ENCODE peak calls at places on chromosome 19, in ten cellular contexts. One of them, this sample, is unnamed.

GRCh38 chr19:10912619-10913018 is 15.8 kb downstream of the YIPF2 start:
- DNase-seq in ovary: no peak
- DNase-seq in CD8-positive, alpha-beta T cell: no peak
- DNase-seq in BJ: no peak
- DNase-seq in PC-9: no peak
- DNase-seq in glutamatergic neuron: no peak
- DNase-seq in astrocyte of the cerebellum: no peak
- DNase-seq in H1: no peak
- DNase-seq in iPS-NIHi11: no peak
- DNase-seq in CD4-positive, alpha-beta T cell: no peak
- DNase-seq in this sample: no peak

GRCh38 chr19:40685563-40685962 is 4.9 kb downstream of the NUMBL start:
- DNase-seq in PC-9: no peak
- DNase-seq in CD8-positive, alpha-beta T cell: no peak
- DNase-seq in glutamatergic neuron: no peak
- DNase-seq in iPS-NIHi11: no peak
- DNase-seq in BJ: no peak
- DNase-seq in H1: no peak
- DNase-seq in ovary: no peak
- DNase-seq in astrocyte of the cerebellum: no peak
- DNase-seq in CD4-positive, alpha-beta T cell: no peak
- DNase-seq in this sample: no peak

GRCh38 chr19:18951721-18952281 is 10.8 kb upstream of the HOMER3 start:
- DNase-seq in BJ: peak
- DNase-seq in H1: no peak
- DNase-seq in CD8-positive, alpha-beta T cell: no peak
- DNase-seq in glutamatergic neuron: no peak
- DNase-seq in ovary: no peak
- DNase-seq in astrocyte of the cerebellum: no peak
- DNase-seq in iPS-NIHi11: no peak
- DNase-seq in PC-9: peak
- DNase-seq in CD4-positive, alpha-beta T cell: no peak
- DNase-seq in this sample: no peak

GRCh38 chr19:14337510-14337909 is 43.7 kb upstream of the ADGRE5 start:
- DNase-seq in glutamatergic neuron: no peak
- DNase-seq in CD4-positive, alpha-beta T cell: no peak
- DNase-seq in CD8-positive, alpha-beta T cell: peak
- DNase-seq in PC-9: no peak
- DNase-seq in H1: peak
- DNase-seq in BJ: no peak
- DNase-seq in ovary: peak
- DNase-seq in astrocyte of the cerebellum: no peak
- DNase-seq in iPS-NIHi11: peak
- DNase-seq in this sample: no peak

GRCh38 chr19:6718741-6719539 is 1.5 kb downstream of the C3 start:
- DNase-seq in iPS-NIHi11: peak
- DNase-seq in glutamatergic neuron: no peak
- DNase-seq in PC-9: no peak
- DNase-seq in H1: no peak
- DNase-seq in BJ: no peak
- DNase-seq in CD8-positive, alpha-beta T cell: peak
- DNase-seq in CD4-positive, alpha-beta T cell: no peak
- DNase-seq in ovary: peak
- DNase-seq in astrocyte of the cerebellum: no peak
- DNase-seq in this sample: no peak

GRCh38 chr19:32387701-32388392 is 17.7 kb upstream of the DPY19L3 start:
- DNase-seq in PC-9: no peak
- DNase-seq in CD8-positive, alpha-beta T cell: no peak
- DNase-seq in glutamatergic neuron: no peak
- DNase-seq in CD4-positive, alpha-beta T cell: no peak
- DNase-seq in ovary: no peak
- DNase-seq in H1: no peak
- DNase-seq in BJ: no peak
- DNase-seq in astrocyte of the cerebellum: peak
- DNase-seq in iPS-NIHi11: no peak
- DNase-seq in this sample: peak

GRCh38 chr19:28843771-28844492 is 369.0 kb downstream of the UQCRFS1 start:
- DNase-seq in H1: no peak
- DNase-seq in ovary: no peak
- DNase-seq in glutamatergic neuron: no peak
- DNase-seq in astrocyte of the cerebellum: no peak
- DNase-seq in PC-9: no peak
- DNase-seq in CD8-positive, alpha-beta T cell: no peak
- DNase-seq in iPS-NIHi11: no peak
- DNase-seq in CD4-positive, alpha-beta T cell: no peak
- DNase-seq in BJ: no peak
- DNase-seq in this sample: no peak

GRCh38 chr19:1646149-1646930 is 6.1 kb downstream of the TCF3 start:
- DNase-seq in CD8-positive, alpha-beta T cell: peak
- DNase-seq in PC-9: no peak
- DNase-seq in H1: no peak
- DNase-seq in CD4-positive, alpha-beta T cell: no peak
- DNase-seq in iPS-NIHi11: no peak
- DNase-seq in astrocyte of the cerebellum: no peak
- DNase-seq in glutamatergic neuron: no peak
- DNase-seq in ovary: no peak
- DNase-seq in BJ: no peak
- DNase-seq in this sample: no peak

GRCh38 chr19:35963514-35963913 is 27.3 kb downstream of the LRFN3 start:
- DNase-seq in H1: peak
- DNase-seq in glutamatergic neuron: no peak
- DNase-seq in CD8-positive, alpha-beta T cell: peak
- DNase-seq in ovary: peak
- DNase-seq in PC-9: peak
- DNase-seq in astrocyte of the cerebellum: peak
- DNase-seq in iPS-NIHi11: peak
- DNase-seq in CD4-positive, alpha-beta T cell: no peak
- DNase-seq in BJ: no peak
- DNase-seq in this sample: no peak

GRCh38 chr19:1265611-1266115 is 3.5 kb upstream of the CIRBP start:
- DNase-seq in glutamatergic neuron: peak
- DNase-seq in CD4-positive, alpha-beta T cell: no peak
- DNase-seq in H1: no peak
- DNase-seq in astrocyte of the cerebellum: no peak
- DNase-seq in ovary: peak
- DNase-seq in PC-9: no peak
- DNase-seq in CD8-positive, alpha-beta T cell: peak
- DNase-seq in BJ: no peak
- DNase-seq in iPS-NIHi11: no peak
- DNase-seq in this sample: no peak

GRCh38 chr19:4711211-4711610 is 12.4 kb downstream of the DPP9 start:
- DNase-seq in H1: no peak
- DNase-seq in BJ: no peak
- DNase-seq in iPS-NIHi11: no peak
- DNase-seq in CD8-positive, alpha-beta T cell: no peak
- DNase-seq in CD4-positive, alpha-beta T cell: no peak
- DNase-seq in astrocyte of the cerebellum: no peak
- DNase-seq in PC-9: no peak
- DNase-seq in ovary: no peak
- DNase-seq in glutamatergic neuron: no peak
- DNase-seq in this sample: no peak

GRCh38 chr19:32555786-32556185 is 25.2 kb upstream of the PDCD5 start:
- DNase-seq in ovary: no peak
- DNase-seq in BJ: no peak
- DNase-seq in astrocyte of the cerebellum: no peak
- DNase-seq in iPS-NIHi11: no peak
- DNase-seq in CD4-positive, alpha-beta T cell: no peak
- DNase-seq in CD8-positive, alpha-beta T cell: no peak
- DNase-seq in PC-9: no peak
- DNase-seq in glutamatergic neuron: no peak
- DNase-seq in H1: no peak
- DNase-seq in this sample: no peak

GRCh38 chr19:7998081-7998480 is 7.4 kb downstream of the ELAVL1 start:
- DNase-seq in BJ: no peak
- DNase-seq in CD4-positive, alpha-beta T cell: no peak
- DNase-seq in H1: no peak
- DNase-seq in astrocyte of the cerebellum: no peak
- DNase-seq in CD8-positive, alpha-beta T cell: no peak
- DNase-seq in glutamatergic neuron: no peak
- DNase-seq in PC-9: no peak
- DNase-seq in iPS-NIHi11: no peak
- DNase-seq in ovary: no peak
- DNase-seq in this sample: no peak

GRCh38 chr19:19597809-19598306 is 20.6 kb downstream of the PBX4 start:
- DNase-seq in CD8-positive, alpha-beta T cell: peak
- DNase-seq in glutamatergic neuron: no peak
- DNase-seq in astrocyte of the cerebellum: no peak
- DNase-seq in iPS-NIHi11: no peak
- DNase-seq in PC-9: no peak
- DNase-seq in CD4-positive, alpha-beta T cell: no peak
- DNase-seq in ovary: no peak
- DNase-seq in H1: no peak
- DNase-seq in BJ: no peak
- DNase-seq in this sample: no peak

GRCh38 chr19:49657493-49658138 is 8.0 kb downstream of the IRF3 start:
- DNase-seq in iPS-NIHi11: peak
- DNase-seq in astrocyte of the cerebellum: no peak
- DNase-seq in glutamatergic neuron: no peak
- DNase-seq in BJ: no peak
- DNase-seq in CD4-positive, alpha-beta T cell: no peak
- DNase-seq in CD8-positive, alpha-beta T cell: no peak
- DNase-seq in PC-9: no peak
- DNase-seq in ovary: no peak
- DNase-seq in H1: no peak
- DNase-seq in this sample: no peak

GRCh38 chr19:34713262-34713637 is 20.8 kb upstream of the ZNF181 start:
- DNase-seq in CD8-positive, alpha-beta T cell: no peak
- DNase-seq in PC-9: no peak
- DNase-seq in H1: no peak
- DNase-seq in astrocyte of the cerebellum: no peak
- DNase-seq in iPS-NIHi11: no peak
- DNase-seq in CD4-positive, alpha-beta T cell: no peak
- DNase-seq in glutamatergic neuron: no peak
- DNase-seq in BJ: no peak
- DNase-seq in ovary: no peak
- DNase-seq in this sample: no peak

GRCh38 chr19:10112895-10113591 is 1.6 kb downstream of the P2RY11 start:
- DNase-seq in PC-9: no peak
- DNase-seq in CD4-positive, alpha-beta T cell: peak
- DNase-seq in iPS-NIHi11: peak
- DNase-seq in CD8-positive, alpha-beta T cell: peak
- DNase-seq in ovary: peak
- DNase-seq in H1: peak
- DNase-seq in BJ: no peak
- DNase-seq in glutamatergic neuron: peak
- DNase-seq in astrocyte of the cerebellum: no peak
- DNase-seq in this sample: no peak

This sample was measured in HS-5.